ENCODE peak calls at places on chromosomes 11 and 22, in seven cellular contexts. Q, U, P, X, K, E and Y are unnamed samples. For H3K4me1, the result is how much of the 10 kb centered on the place peaks cover.

GRCh38 chr11:128594246-128594645 is 6.9 kb upstream of the ETS1 start:
- DNase-seq in Q (no peak), U (no peak), P (no peak), X (no peak), K (no peak), E (no peak), Y (no peak)

GRCh38 chr11:115624065-115624464 is 119.8 kb upstream of the CADM1 start:
- DNase-seq in Q (no peak), U (no peak), P (no peak), X (no peak), K (no peak), E (no peak), Y (no peak)

GRCh38 chr11:119639642-119640205 is 89.3 kb downstream of the NECTIN1 start:
- DNase-seq in Q (no peak), U (no peak), P (no peak), X (no peak), K (no peak), E (no peak), Y (no peak)

GRCh38 chr11:62593434-62594044 is 2.2 kb upstream of the TUT1 start:
- DNase-seq in Q (peak), U (peak), P (peak), X (peak), K (peak), E (peak), Y (peak)

GRCh38 chr11:107177106-107177477 is 158.8 kb upstream of the GUCY1A2 start:
- DNase-seq in Q (no peak), U (no peak), P (no peak), X (no peak), K (no peak), E (no peak), Y (no peak)

GRCh38 chr11:19327280-19327679 is 86.5 kb upstream of the E2F8 start:
- DNase-seq in Q (no peak), U (no peak), P (no peak), X (no peak), K (no peak), E (no peak), Y (no peak)

GRCh38 chr11:19895776-19896175 is 183.1 kb downstream of the NAV2 start:
- DNase-seq in Q (peak), U (no peak), P (no peak), X (no peak), K (no peak), E (no peak), Y (no peak)

GRCh38 chr11:65493367-65494176 is 5.3 kb upstream of the MALAT1 start:
- DNase-seq in Q (peak), U (peak), P (peak), X (no peak), K (peak), E (peak), Y (no peak)

GRCh38 chr11:110128161-110128560 is 35.0 kb downstream of the ZC3H12C start:
- DNase-seq in Q (no peak), U (no peak), P (no peak), X (no peak), K (no peak), E (no peak), Y (no peak)

GRCh38 chr11:132898021-132898420 is 634.3 kb downstream of the OPCML start:
- DNase-seq in Q (no peak), U (no peak), P (no peak), X (no peak), K (no peak), E (peak), Y (no peak)

GRCh38 chr11:9379046-9379445 is 5.4 kb upstream of the IPO7 start:
- DNase-seq in Q (no peak), U (no peak), P (no peak), X (no peak), K (no peak), E (no peak), Y (no peak)

GRCh38 chr11:73838443-73839122 is 38.1 kb downstream of the COA4 start:
- DNase-seq in Q (peak), U (no peak), P (no peak), X (no peak), K (no peak), E (no peak), Y (no peak)

GRCh38 chr11:87417951-87418350 is 380.2 kb downstream of the TMEM135 start:
- DNase-seq in Q (no peak), U (no peak), P (no peak), X (no peak), K (no peak), E (no peak), Y (no peak)

GRCh38 chr11:121800704-121801516 is 315.1 kb downstream of the BLID start:
- DNase-seq in Q (peak), U (no peak), P (peak), X (no peak), K (no peak), E (no peak), Y (no peak)

DNA sequence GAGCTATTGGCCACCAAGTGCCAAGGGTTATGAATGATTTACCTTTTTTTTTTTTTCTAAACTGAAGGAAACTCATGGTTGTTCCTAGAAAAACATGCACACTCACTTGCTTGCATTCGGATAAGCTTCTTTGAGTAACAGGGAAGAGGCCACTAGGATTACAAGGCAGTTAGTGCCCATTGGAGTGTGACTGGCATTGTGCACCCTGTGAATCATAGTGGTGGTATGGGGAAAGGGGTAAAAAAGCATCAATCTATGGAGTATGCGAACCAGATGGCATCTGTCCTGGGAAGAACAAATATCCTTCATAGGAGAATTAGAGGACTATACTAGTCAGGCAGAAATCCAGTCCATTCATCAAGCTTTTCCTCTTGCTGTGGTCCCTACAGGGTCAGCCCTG is 24.2 kb downstream of the CD44 start:
- DNase-seq in Q (no peak), U (no peak), P (no peak), X (no peak), K (no peak), E (no peak), Y (no peak)
- H3K4me1 ChIP-seq in Q (under half), U (half or more), P (half or more), X (half or more), K (under half), E (under half), Y (half or more)

GRCh38 chr11:12131943-12132789 is 21.8 kb downstream of the MICAL2 start:
- DNase-seq in Q (no peak), U (no peak), P (no peak), X (no peak), K (no peak), E (no peak), Y (no peak)
- TF ChIP-seq CTCF in Q (no peak), U (no peak), P (no peak), X (no peak), K (no peak), E (no peak), Y (no peak)

GRCh38 chr11:1877211-1878133 is 14.2 kb downstream of the PRR33 start:
- DNase-seq in Q (peak), U (peak), P (peak), X (no peak), K (peak), E (peak), Y (peak)
- H3K4me1 ChIP-seq in Q (half or more), U (half or more), P (under half), X (under half), K (under half), E (under half), Y (under half)

GRCh38 chr22:37696657-37697539 is at the start of gene TRIOBP:
- DNase-seq in Q (peak), U (peak), P (peak), X (peak), K (peak), E (peak), Y (peak)
- TF ChIP-seq CTCF in Q (peak), U (peak), P (peak), X (peak), K (peak), E (peak), Y (no peak)

GRCh38 chr11:123135863-123136446 is 59.1 kb downstream of the CLMP start:
- DNase-seq in Q (no peak), U (peak), P (no peak), X (no peak), K (no peak), E (no peak), Y (no peak)
- H3K4me1 ChIP-seq in Q (under half), U (under half), P (under half), X (under half), K (under half), E (under half), Y (under half)